ENCODE peak calls at places on chromosomes 7 and 10, in nine cellular contexts. H is tibial artery, G is heart right ventricle, Q is AG04449, K is cardiac muscle cell, R is stomach, W is RWPE1, F is hepatocyte, O is mesothelial cell of epicardium. B is an unnamed sample.

GRCh38 chr7:101172854-101173751 is 7.0 kb downstream of the NAT16 start:
- DNase-seq in O (no peak), H (no peak), G (peak; percentile 74), Q (no peak), W (peak; percentile 69), R (peak; percentile 85), F (peak; percentile 46), K (peak; percentile 65), B (no peak)

GRCh38 chr10:18075881-18076280 is 64.3 kb upstream of the CACNB2 start:
- DNase-seq in K (no peak), R (no peak), W (no peak), G (no peak), Q (no peak), H (no peak), O (no peak), F (no peak), B (no peak)

GRCh38 chr10:4721994-4722753 is 103.8 kb upstream of the AKR1E2 start:
- DNase-seq in H (peak; percentile 35), O (no peak), G (no peak), K (peak; percentile 40), W (no peak), F (peak; percentile 33), R (no peak), Q (peak; percentile 17), B (no peak)

GRCh38 chr10:103444478-103444877 is 7.7 kb downstream of the CALHM2 start:
- DNase-seq in K (no peak), G (peak; percentile 48), O (no peak), Q (no peak), H (no peak), F (no peak), W (no peak), R (no peak), B (no peak)

GRCh38 chr7:151822541-151823181 is 54.3 kb downstream of the PRKAG2 start:
- DNase-seq in R (no peak), W (no peak), K (no peak), F (peak; percentile 54), O (no peak), G (no peak), H (no peak), Q (no peak), B (no peak)

GRCh38 chr10:27746364-27747095 is 911 bp upstream of the MKX start:
- DNase-seq in O (no peak), G (no peak), F (no peak), H (no peak), W (no peak), Q (no peak), K (no peak), R (no peak), B (no peak)

GRCh38 chr10:96568402-96568801 is 18.4 kb downstream of the TM9SF3 start:
- DNase-seq in G (no peak), O (no peak), R (no peak), Q (no peak), K (no peak), H (no peak), F (no peak), W (no peak), B (no peak)

GRCh38 chr7:2157473-2158279 is 75.1 kb downstream of the MAD1L1 start:
- DNase-seq in O (no peak), G (no peak), K (peak; percentile 88), H (peak; percentile 65), Q (peak; percentile 71), R (peak; percentile 88), F (peak; percentile 83), W (no peak), B (no peak)

DNA sequence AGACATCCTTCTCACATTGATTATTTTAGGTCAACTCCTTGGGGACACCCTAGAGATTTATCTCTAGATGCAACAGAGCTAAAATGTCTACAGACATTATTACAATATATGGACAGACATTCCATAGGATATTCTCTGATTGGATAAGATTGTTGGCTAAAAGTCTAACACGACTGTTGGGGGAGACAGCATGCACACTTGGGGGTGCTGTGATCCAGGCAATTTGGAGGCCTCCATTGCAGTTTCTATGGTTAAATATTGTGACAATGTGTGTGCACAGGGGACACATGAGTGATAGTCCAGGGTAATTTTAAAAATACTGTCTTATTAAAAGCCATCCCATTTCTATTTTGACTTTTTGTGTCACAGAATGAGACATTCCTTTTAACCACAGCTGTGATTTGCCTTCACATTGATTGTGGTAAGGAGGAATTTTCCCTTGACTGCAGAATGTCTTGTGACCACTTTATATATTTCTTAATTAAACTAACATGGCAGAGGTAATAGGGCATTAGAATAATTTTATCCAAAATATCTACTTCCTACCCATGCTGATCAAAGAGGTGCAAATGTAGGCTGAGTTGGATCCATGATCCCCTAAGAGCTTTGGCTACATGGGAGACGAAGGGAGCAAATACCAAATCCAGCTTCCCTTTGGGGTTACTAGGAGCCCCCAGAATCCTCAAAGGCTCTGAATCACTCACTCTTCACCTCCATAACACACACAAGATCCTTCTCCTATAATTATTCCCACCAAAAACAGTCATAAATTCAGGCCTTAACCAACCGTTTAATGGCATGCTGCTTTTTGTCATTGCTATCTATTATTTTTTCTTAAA is 7.3 kb downstream of the TFPI2 start:
- DNase-seq in O (no peak), Q (no peak), G (no peak), W (no peak), F (no peak), K (peak; percentile 41), H (no peak), R (no peak), B (no peak)
- TF ChIP-seq CTCF in O (no peak), Q (no peak), G (no peak), W (no peak), F (no peak), K (no peak), H (no peak), R (no peak), B (no peak)

GRCh38 chr10:48468866-48469511 is 135.9 kb downstream of the ARHGAP22 start:
- DNase-seq in R (peak; percentile 22), H (no peak), O (peak; percentile 28), Q (no peak), K (no peak), F (no peak), W (no peak), G (no peak), B (no peak)

GRCh38 chr10:48472670-48473069 is 132.2 kb downstream of the ARHGAP22 start:
- DNase-seq in H (no peak), W (no peak), Q (no peak), R (no peak), K (no peak), O (no peak), G (no peak), F (no peak), B (no peak)

GRCh38 chr10:48470115-48470892 is 134.6 kb downstream of the ARHGAP22 start:
- DNase-seq in K (peak; percentile 52), H (no peak), Q (no peak), G (no peak), R (peak; percentile 18), W (no peak), F (peak; percentile 72), O (peak; percentile 45), B (no peak)

GRCh38 chr10:48469516-48470020 is 135.3 kb downstream of the ARHGAP22 start:
- DNase-seq in R (peak; percentile 2), O (peak; percentile 34), F (no peak), W (no peak), G (no peak), Q (no peak), K (no peak), H (no peak), B (no peak)

DNA sequence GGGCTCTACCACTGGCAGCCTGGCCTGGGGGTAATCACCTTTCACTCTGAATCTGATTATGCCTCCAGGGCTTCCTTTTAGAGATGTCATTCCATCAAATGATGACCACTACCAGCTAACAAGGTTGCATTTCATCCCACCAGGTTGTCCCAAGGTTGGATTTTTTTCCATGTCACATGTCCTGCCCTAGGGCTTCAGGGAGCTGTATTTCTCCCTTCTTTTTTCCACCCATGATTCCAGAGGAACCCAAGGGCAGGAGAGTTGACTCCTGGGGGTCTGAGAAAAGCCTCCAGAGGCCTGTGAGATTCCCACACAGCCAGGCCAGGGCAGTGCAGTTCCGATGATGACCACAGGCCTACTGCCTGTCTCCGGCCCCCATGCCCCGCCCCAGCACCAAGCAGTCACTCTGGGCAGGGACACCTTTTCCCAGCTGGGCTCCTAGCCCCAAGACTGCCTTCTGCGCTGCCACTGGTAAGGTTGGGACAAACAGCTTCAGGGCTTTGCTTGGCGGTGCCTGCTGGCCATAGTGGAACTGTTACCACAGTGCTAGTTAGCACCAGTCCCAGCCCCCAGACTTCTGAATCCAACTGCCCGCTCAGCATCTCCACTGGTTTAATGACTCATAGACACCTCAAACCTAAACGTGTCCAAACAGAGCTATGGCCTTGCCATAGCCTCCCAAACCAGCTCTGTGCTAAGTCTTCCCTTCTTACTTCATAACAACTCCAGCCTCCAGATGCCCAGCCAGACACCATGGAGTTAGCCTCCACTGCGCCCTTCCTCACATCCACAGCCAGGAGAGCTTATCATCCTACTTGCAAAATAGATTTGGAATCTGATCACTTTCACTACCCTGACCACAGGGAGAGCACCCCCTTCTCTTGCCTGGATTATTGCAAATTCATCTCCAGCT is 133.7 kb downstream of the ARHGAP22 start:
- DNase-seq in G (no peak), H (no peak), R (peak; percentile 11), O (peak; percentile 24), W (peak; percentile 96), K (peak; percentile 11), Q (no peak), F (no peak), B (no peak)
- TF ChIP-seq CTCF in G (no peak), H (no peak), R (no peak), O (no peak), W (peak; percentile 12), K (no peak), Q (peak; percentile 2), F (no peak), B (no peak)

GRCh38 chr10:61397175-61397986 is 55.8 kb downstream of the TMEM26 start:
- DNase-seq in O (no peak), K (peak; percentile 66), W (no peak), Q (no peak), R (no peak), G (no peak), F (no peak), H (no peak), B (no peak)

GRCh38 chr10:61399386-61399785 is 53.8 kb downstream of the TMEM26 start:
- DNase-seq in G (no peak), F (no peak), O (no peak), W (no peak), H (no peak), R (no peak), K (no peak), Q (peak; percentile 16), B (no peak)

GRCh38 chr10:61398730-61399129 is 54.5 kb downstream of the TMEM26 start:
- DNase-seq in Q (no peak), K (no peak), H (no peak), F (peak; percentile 18), R (no peak), W (no peak), O (no peak), G (no peak), B (no peak)

GRCh38 chr10:61404771-61405170 is 48.4 kb downstream of the TMEM26 start:
- DNase-seq in H (no peak), Q (peak; percentile 29), K (peak; percentile 29), W (no peak), F (no peak), R (no peak), O (no peak), G (no peak), B (no peak)

DNA sequence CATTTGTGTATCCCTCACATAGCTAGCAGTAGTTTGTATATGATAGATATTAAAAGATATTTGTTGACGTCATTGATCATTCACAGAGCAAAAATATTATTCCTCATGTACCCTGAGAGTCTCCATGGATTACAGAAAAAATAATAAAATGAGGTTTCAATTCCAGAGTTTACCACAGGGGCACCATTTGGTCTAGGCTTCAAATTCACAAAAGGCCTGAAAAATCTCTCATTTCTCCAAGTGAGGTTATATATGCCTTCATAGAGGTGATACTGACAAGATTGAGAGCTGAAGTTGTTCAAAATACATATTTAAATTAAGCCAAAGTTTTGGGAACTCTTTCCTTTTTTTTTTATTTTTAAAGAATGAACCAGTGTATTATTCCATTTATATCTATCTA is 52.7 kb downstream of the TMEM26 start:
- DNase-seq in O (no peak), F (no peak), W (no peak), G (no peak), Q (no peak), R (no peak), H (no peak), K (no peak), B (no peak)
- TF ChIP-seq CTCF in O (peak; percentile 49), F (no peak), W (no peak), G (no peak), Q (no peak), R (no peak), H (no peak), K (no peak), B (no peak)

GRCh38 chr10:15180736-15181135 is 12.2 kb upstream of the NMT2 start:
- DNase-seq in Q (no peak), F (no peak), W (no peak), H (no peak), K (peak; percentile 88), O (no peak), G (no peak), R (no peak), B (no peak)
- TF ChIP-seq CTCF in Q (no peak), F (no peak), W (no peak), H (no peak), K (no peak), O (no peak), G (no peak), R (no peak), B (no peak)

B was measured in omental fat pad.